ENCODE peak calls at places on chromosomes 1 and 21, in nine cellular contexts. P is MM.1S, F is body of pancreas, U is endothelial cell, Y is fibroblast of lung, Q is GM23338, B is heart right ventricle, V is B cell, M is GM13977. Z is an unnamed sample.

GRCh38 chr1:2951856-2952255 is 69.4 kb upstream of the ACTRT2 start:
- DNase-seq in P (no peak), F (no peak), U (no peak), Y (no peak), Q (no peak), B (no peak), V (no peak), M (no peak), Z (no peak)

GRCh38 chr1:36968730-36969129 is 65.6 kb downstream of the GRIK3 start:
- DNase-seq in P (no peak), F (no peak), U (no peak), Y (no peak), Q (no peak), B (no peak), V (no peak), M (no peak), Z (no peak)

GRCh38 chr1:152141971-152142584 is 16.9 kb downstream of the RPTN start:
- DNase-seq in P (peak), F (peak), U (peak), Y (peak), Q (peak), B (peak), V (no peak), M (peak), Z (peak)

GRCh38 chr1:71492298-71493041 is 411.6 kb upstream of the ZRANB2 start:
- DNase-seq in P (peak), F (no peak), U (no peak), Y (no peak), Q (no peak), B (no peak), V (no peak), M (no peak), Z (no peak)

GRCh38 chr21:34880401-34880800 is 168.7 kb downstream of the RUNX1 start:
- DNase-seq in P (no peak), F (no peak), U (no peak), Y (no peak), Q (no peak), B (no peak), V (no peak), M (no peak), Z (no peak)

GRCh38 chr21:37496972-37497371 is 130.4 kb downstream of the DYRK1A start:
- DNase-seq in P (no peak), F (no peak), U (no peak), Y (peak), Q (peak), B (no peak), V (no peak), M (no peak), Z (no peak)

GRCh38 chr1:92310185-92310597 is 11.3 kb downstream of the RPAP2 start:
- DNase-seq in P (peak), F (no peak), U (no peak), Y (peak), Q (peak), B (no peak), V (peak), M (peak), Z (peak)

GRCh38 chr1:179953974-179954493 is 576 bp upstream of the CEP350 start:
- DNase-seq in P (peak), F (peak), U (peak), Y (no peak), Q (peak), B (peak), V (no peak), M (peak), Z (peak)

GRCh38 chr1:29172415-29172814 is 9.3 kb downstream of the SRSF4 start:
- DNase-seq in P (no peak), F (no peak), U (no peak), Y (no peak), Q (no peak), B (no peak), V (no peak), M (no peak), Z (no peak)

GRCh38 chr1:119159096-119159495 is 18.6 kb upstream of the WARS2 start:
- DNase-seq in P (no peak), F (no peak), U (no peak), Y (no peak), Q (no peak), B (no peak), V (no peak), M (no peak), Z (no peak)

GRCh38 chr1:201025571-201026002 is 2.1 kb upstream of the KIF21B start:
- DNase-seq in P (peak), F (no peak), U (peak), Y (peak), Q (peak), B (no peak), V (no peak), M (peak), Z (peak)

GRCh38 chr21:42195378-42196031 is 23.4 kb upstream of the ABCG1 start:
- DNase-seq in P (no peak), F (no peak), U (no peak), Y (peak), Q (no peak), B (no peak), V (no peak), M (no peak), Z (peak)

GRCh38 chr21:16821588-16821987 is 691.3 kb upstream of the CXADR start:
- DNase-seq in P (no peak), F (no peak), U (no peak), Y (no peak), Q (peak), B (no peak), V (no peak), M (no peak), Z (no peak)

GRCh38 chr1:239930646-239931262 is 160.9 kb upstream of the FMN2 start:
- DNase-seq in P (no peak), F (no peak), U (no peak), Y (no peak), Q (no peak), B (no peak), V (no peak), M (no peak), Z (no peak)

GRCh38 chr1:27360159-27361043 is 6.4 kb downstream of the MAP3K6 start:
- DNase-seq in P (no peak), F (no peak), U (no peak), Y (no peak), Q (peak), B (no peak), V (peak), M (peak), Z (no peak)

GRCh38 chr1:29974345-29974744 is 738.0 kb downstream of the PTPRU start:
- DNase-seq in P (no peak), F (no peak), U (no peak), Y (peak), Q (peak), B (no peak), V (no peak), M (no peak), Z (no peak)

GRCh38 chr1:164702216-164702615 is 143.2 kb downstream of the PBX1 start:
- DNase-seq in P (no peak), F (no peak), U (no peak), Y (peak), Q (no peak), B (no peak), V (no peak), M (no peak), Z (no peak)

GRCh38 chr1:195799016-195799415 is 809.2 kb downstream of the KCNT2 start:
- DNase-seq in P (no peak), F (no peak), U (no peak), Y (no peak), Q (no peak), B (no peak), V (no peak), M (no peak), Z (no peak)

GRCh38 chr1:15788624-15789301 is 18.7 kb downstream of the UQCRHL start:
- DNase-seq in P (no peak), F (no peak), U (no peak), Y (peak), Q (no peak), B (no peak), V (no peak), M (peak), Z (no peak)

GRCh38 chr1:218480137-218480536 is 135.0 kb downstream of the TGFB2 start:
- DNase-seq in P (no peak), F (no peak), U (no peak), Y (peak), Q (no peak), B (peak), V (no peak), M (no peak), Z (no peak)

GRCh38 chr1:154741327-154741726 is 128.8 kb downstream of the KCNN3 start:
- DNase-seq in P (no peak), F (no peak), U (no peak), Y (no peak), Q (no peak), B (no peak), V (no peak), M (no peak), Z (no peak)

GRCh38 chr1:154743536-154744036 is 126.5 kb downstream of the KCNN3 start:
- DNase-seq in P (no peak), F (no peak), U (no peak), Y (no peak), Q (no peak), B (no peak), V (no peak), M (no peak), Z (no peak)

GRCh38 chr1:154742586-154742985 is 127.5 kb downstream of the KCNN3 start:
- DNase-seq in P (no peak), F (no peak), U (no peak), Y (no peak), Q (no peak), B (no peak), V (no peak), M (no peak), Z (no peak)

GRCh38 chr1:154739654-154740053 is 130.4 kb downstream of the KCNN3 start:
- DNase-seq in P (no peak), F (no peak), U (no peak), Y (no peak), Q (no peak), B (no peak), V (no peak), M (no peak), Z (no peak)

GRCh38 chr1:154741747-154742495 is 128.2 kb downstream of the KCNN3 start:
- DNase-seq in P (no peak), F (no peak), U (peak), Y (no peak), Q (peak), B (no peak), V (no peak), M (no peak), Z (no peak)
- TF ChIP-seq CTCF in P (no peak), F (no peak), U (peak), Y (no peak), Q (peak), B (peak), V (no peak), M (no peak), Z (no peak)

GRCh38 chr1:8025671-8026144 is 401 bp downstream of the ERRFI1 start:
- DNase-seq in P (no peak), F (no peak), U (no peak), Y (no peak), Q (no peak), B (no peak), V (no peak), M (peak), Z (no peak)

GRCh38 chr1:8025061-8025670 is 943 bp downstream of the ERRFI1 start:
- DNase-seq in P (no peak), F (no peak), U (no peak), Y (peak), Q (no peak), B (no peak), V (peak), M (no peak), Z (no peak)

GRCh38 chr1:8027748-8028631 is 1.9 kb upstream of the ERRFI1 start:
- DNase-seq in P (no peak), F (no peak), U (no peak), Y (peak), Q (no peak), B (no peak), V (no peak), M (no peak), Z (no peak)

GRCh38 chr1:8026976-8027747 is 1.1 kb upstream of the ERRFI1 start:
- DNase-seq in P (no peak), F (peak), U (no peak), Y (peak), Q (peak), B (no peak), V (peak), M (no peak), Z (no peak)

DNA sequence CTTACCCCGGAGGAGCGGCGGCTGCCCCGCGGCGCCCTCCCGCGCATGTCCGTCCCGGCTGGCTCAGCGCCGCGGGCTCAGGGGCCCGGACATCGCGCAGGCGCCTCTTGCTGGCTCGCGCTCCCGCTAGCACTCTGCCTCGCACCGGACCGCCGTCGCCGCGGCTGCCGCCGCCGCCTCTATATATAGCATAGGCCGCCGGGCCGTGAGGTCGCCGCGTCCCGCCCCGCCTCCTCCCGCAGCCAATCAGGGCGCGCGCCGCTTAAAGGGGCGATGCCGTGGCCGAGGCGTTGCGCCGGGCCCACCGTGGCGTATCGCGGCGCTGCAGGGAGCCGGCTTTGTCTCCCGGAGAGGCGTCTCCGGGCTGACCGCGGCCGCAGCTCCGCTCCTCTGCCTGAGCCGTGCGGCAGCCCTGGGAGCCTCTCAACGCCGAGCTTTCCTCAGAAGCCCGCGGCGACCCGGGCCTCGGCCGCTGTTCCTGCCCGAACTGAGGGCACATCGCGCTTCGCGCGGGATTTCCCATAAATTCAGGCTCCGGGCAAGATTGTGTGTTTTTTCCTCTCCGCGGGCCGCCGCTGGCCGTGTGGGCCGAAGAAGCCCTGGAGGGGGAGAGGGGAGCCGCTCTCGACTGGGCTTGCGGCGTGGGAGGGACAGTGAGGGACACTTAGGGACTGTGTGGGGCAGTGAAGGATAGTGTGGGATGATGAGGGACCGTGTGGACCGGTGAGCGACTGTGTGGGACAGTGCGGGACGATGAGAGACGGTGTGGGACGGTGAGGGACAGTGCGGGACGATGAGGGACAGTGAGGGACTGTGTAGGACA is at the start of gene ERRFI1:
- DNase-seq in P (peak), F (peak), U (peak), Y (peak), Q (peak), B (peak), V (peak), M (peak), Z (no peak)
- TF ChIP-seq CTCF in P (no peak), F (no peak), U (no peak), Y (no peak), Q (no peak), B (no peak), V (no peak), M (no peak), Z (no peak)

GRCh38 chr1:230773396-230774033 is 26.3 kb downstream of the CAPN9 start:
- DNase-seq in P (no peak), F (no peak), U (no peak), Y (no peak), Q (no peak), B (no peak), V (no peak), M (no peak), Z (no peak)

GRCh38 chr1:230771773-230772354 is 24.7 kb downstream of the CAPN9 start:
- DNase-seq in P (no peak), F (no peak), U (no peak), Y (no peak), Q (no peak), B (no peak), V (no peak), M (no peak), Z (no peak)

GRCh38 chr1:230768903-230769570 is 21.8 kb downstream of the CAPN9 start:
- DNase-seq in P (no peak), F (no peak), U (no peak), Y (peak), Q (peak), B (no peak), V (no peak), M (no peak), Z (no peak)

GRCh38 chr1:230770317-230770716 is 23.1 kb downstream of the CAPN9 start:
- DNase-seq in P (no peak), F (no peak), U (no peak), Y (no peak), Q (no peak), B (no peak), V (no peak), M (no peak), Z (no peak)

GRCh38 chr1:230772457-230773395 is 25.5 kb downstream of the CAPN9 start:
- DNase-seq in P (peak), F (peak), U (no peak), Y (peak), Q (peak), B (peak), V (no peak), M (no peak), Z (peak)
- TF ChIP-seq CTCF in P (peak), F (peak), U (no peak), Y (peak), Q (peak), B (peak), V (no peak), M (no peak), Z (peak)

DNA sequence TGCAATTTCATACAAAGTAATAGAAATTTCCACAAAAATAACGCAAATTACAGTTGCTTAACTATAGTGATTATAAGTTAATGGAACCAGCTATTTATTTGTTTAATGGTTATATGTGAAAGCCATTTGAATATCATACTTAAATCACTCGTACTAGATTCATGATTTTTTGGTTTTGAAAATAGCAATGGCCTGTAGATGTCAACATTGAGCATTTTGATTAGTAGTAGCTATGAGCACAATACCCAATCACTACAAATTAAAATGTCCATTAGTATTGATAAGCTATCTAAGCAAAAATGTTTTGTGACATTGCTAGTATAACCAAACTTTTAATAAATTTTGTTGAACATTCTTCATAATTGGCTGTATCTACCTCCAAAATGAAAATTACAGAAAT is 10.0 kb downstream of the COL24A1 start:
- DNase-seq in P (no peak), F (no peak), U (no peak), Y (no peak), Q (no peak), B (no peak), V (no peak), M (no peak), Z (no peak)
- TF ChIP-seq CTCF in P (peak), F (no peak), U (no peak), Y (peak), Q (peak), B (peak), V (no peak), M (no peak), Z (peak)

GRCh38 chr1:22850281-22850680 is 122.4 kb downstream of the LACTBL1 start:
- DNase-seq in P (no peak), F (no peak), U (no peak), Y (no peak), Q (no peak), B (no peak), V (no peak), M (no peak), Z (no peak)
- TF ChIP-seq CTCF in P (no peak), F (no peak), U (no peak), Y (no peak), Q (no peak), B (no peak), V (no peak), M (no peak), Z (no peak)

DNA sequence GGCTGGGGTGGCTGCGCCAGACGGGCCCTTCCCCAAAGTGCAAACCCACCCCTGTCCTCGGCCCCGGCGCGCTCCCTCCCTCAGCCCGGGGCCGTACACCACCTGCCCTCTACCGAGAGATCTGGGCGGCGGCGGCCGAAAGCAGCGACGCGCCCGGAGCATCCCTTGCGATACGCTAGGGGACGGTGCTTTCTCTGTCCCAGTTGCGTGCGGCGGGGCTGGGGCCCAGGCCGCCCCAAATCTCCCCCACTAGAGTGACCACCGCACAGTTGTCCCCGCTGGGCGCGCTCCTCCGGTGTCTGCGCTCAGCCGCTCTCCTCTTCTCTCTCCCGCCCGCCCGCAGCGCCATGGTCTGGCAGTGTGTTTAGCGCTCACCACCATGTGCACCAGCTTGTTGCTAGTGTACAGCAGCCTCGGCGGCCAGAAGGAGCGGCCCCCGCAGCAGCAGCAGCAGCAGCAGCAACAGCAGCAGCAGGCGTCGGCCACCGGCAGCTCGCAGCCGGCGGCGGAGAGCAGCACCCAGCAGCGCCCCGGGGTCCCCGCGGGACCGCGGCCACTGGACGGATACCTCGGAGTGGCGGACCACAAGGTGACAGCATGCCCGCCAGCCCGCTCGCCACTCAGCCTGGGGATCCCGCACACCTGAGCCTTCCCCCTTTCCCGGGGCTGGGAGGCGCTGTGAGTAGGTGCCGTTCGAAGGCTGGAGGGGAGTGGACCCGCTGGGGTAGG is 1.0 kb downstream of the ST6GALNAC5 start:
- DNase-seq in P (peak), F (peak), U (peak), Y (peak), Q (peak), B (no peak), V (peak), M (peak), Z (no peak)
- TF ChIP-seq CTCF in P (peak), F (no peak), U (no peak), Y (peak), Q (no peak), B (peak), V (no peak), M (peak), Z (no peak)

DNA sequence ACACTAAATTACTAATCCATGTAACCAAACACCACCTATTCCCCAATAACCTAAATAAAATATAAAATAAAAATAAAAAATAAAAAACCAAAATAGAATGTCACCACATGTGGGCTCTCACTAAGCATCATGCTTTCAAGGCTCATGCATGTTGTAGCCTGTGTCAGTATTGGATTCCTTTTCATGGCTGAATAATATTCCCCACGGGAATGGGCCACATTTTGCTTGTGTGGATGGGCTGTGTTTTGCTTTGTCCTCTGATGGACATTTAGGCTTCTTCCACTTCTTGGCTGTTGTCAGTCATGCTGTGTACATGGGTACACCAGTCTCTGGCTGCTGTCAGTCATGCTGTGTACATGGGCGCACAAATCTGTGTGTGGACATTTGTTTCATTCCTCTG is 3.2 kb downstream of the KRTAP10-6 start:
- DNase-seq in P (no peak), F (no peak), U (no peak), Y (no peak), Q (no peak), B (no peak), V (no peak), M (no peak), Z (no peak)
- TF ChIP-seq CTCF in P (no peak), F (no peak), U (no peak), Y (no peak), Q (no peak), B (no peak), V (no peak), M (no peak), Z (no peak)

GRCh38 chr1:109786531-109787021 is 22.9 kb upstream of the EPS8L3 start:
- DNase-seq in P (no peak), F (no peak), U (no peak), Y (peak), Q (no peak), B (no peak), V (no peak), M (no peak), Z (no peak)
- TF ChIP-seq CTCF in P (no peak), F (no peak), U (no peak), Y (no peak), Q (no peak), B (no peak), V (no peak), M (no peak), Z (no peak)

Z was measured in OCI-LY7.